ENCODE peak calls at places on chromosomes 5 and 9, in eight cellular contexts. H, Q, C, T, D, W, R and L are unnamed samples.

GRCh38 chr5:138528208-138528607 is 14.8 kb downstream of the ETF1 start:
- DNase-seq in D (no peak), T (no peak), R (no peak), Q (no peak), C (no peak), W (no peak), H (no peak), L (no peak)

GRCh38 chr5:170139786-170140335 is 34.2 kb downstream of the FOXI1 start:
- DNase-seq in T (no peak), D (no peak), Q (no peak), R (no peak), C (no peak), W (no peak), H (no peak), L (no peak)

GRCh38 chr9:126122901-126123616 is 203.6 kb upstream of the MVB12B start:
- DNase-seq in C (no peak), H (no peak), T (no peak), D (no peak), Q (no peak), R (no peak), W (no peak), L (no peak)

GRCh38 chr5:9173281-9174048 is 372.4 kb downstream of the SEMA5A start:
- DNase-seq in H (peak; percentile 67), T (peak; percentile 84), C (no peak), Q (no peak), W (no peak), R (no peak), D (no peak), L (no peak)

GRCh38 chr9:127884427-127884911 is 7.0 kb upstream of the AK1 start:
- DNase-seq in D (no peak), T (no peak), W (no peak), R (no peak), H (no peak), Q (no peak), C (no peak), L (no peak)

GRCh38 chr5:177447611-177448243 is 1.1 kb downstream of the PRR7 start:
- DNase-seq in R (peak; percentile 67), H (no peak), D (no peak), C (peak; percentile 66), T (peak; percentile 81), Q (no peak), W (peak; percentile 73), L (no peak)

GRCh38 chr5:149333711-149334443 is 11.4 kb upstream of the GRPEL2 start:
- DNase-seq in T (no peak), C (no peak), R (peak; percentile 79), H (no peak), D (no peak), Q (no peak), W (no peak), L (no peak)

GRCh38 chr9:123702477-123702876 is 227.4 kb downstream of the DENND1A start:
- DNase-seq in T (no peak), R (no peak), C (no peak), H (no peak), Q (no peak), D (no peak), W (no peak), L (no peak)

GRCh38 chr5:82011761-82012160 is 39.9 kb downstream of the ATG10 start:
- DNase-seq in Q (no peak), D (no peak), T (peak; percentile 17), C (no peak), R (no peak), W (no peak), H (no peak), L (no peak)

GRCh38 chr9:6955251-6955921 is 197.6 kb downstream of the KDM4C start:
- DNase-seq in C (no peak), D (no peak), R (peak; percentile 83), H (no peak), Q (no peak), W (no peak), T (peak; percentile 86), L (peak; percentile 41)

GRCh38 chr5:56320686-56321085 is 87.6 kb upstream of the ANKRD55 start:
- DNase-seq in W (no peak), C (no peak), T (no peak), D (no peak), R (no peak), Q (no peak), H (no peak), L (no peak)

GRCh38 chr5:124157320-124157719 is 589.1 kb downstream of the ZNF608 start:
- DNase-seq in R (peak; percentile 38), W (no peak), T (peak; percentile 32), Q (no peak), C (no peak), D (no peak), H (no peak), L (peak; percentile 42)
- H3K4me3 ChIP-seq in R (no peak overlapping the region), W (no peak overlapping the region), T (peak overlapping the region; percentile 38), Q (no peak overlapping the region), C (no peak overlapping the region), D (no peak overlapping the region), H (no peak overlapping the region), L (no peak overlapping the region)

GRCh38 chr5:112525217-112525616 is 106.1 kb upstream of the EPB41L4A start:
- DNase-seq in H (no peak), C (no peak), D (no peak), T (no peak), W (no peak), Q (no peak), R (no peak), L (no peak)

GRCh38 chr5:112532654-112533314 is 113.7 kb upstream of the EPB41L4A start:
- DNase-seq in W (no peak), T (no peak), H (no peak), C (no peak), R (no peak), Q (no peak), D (no peak), L (peak; percentile 18)

GRCh38 chr5:112528928-112529327 is 109.9 kb upstream of the EPB41L4A start:
- DNase-seq in W (no peak), R (no peak), T (no peak), Q (no peak), D (no peak), C (no peak), H (no peak), L (no peak)

GRCh38 chr5:112533315-112533867 is 114.3 kb upstream of the EPB41L4A start:
- DNase-seq in W (no peak), C (no peak), H (no peak), Q (no peak), D (no peak), R (no peak), T (no peak), L (peak; percentile 12)

GRCh38 chr5:112529525-112529924 is 110.4 kb upstream of the EPB41L4A start:
- DNase-seq in W (no peak), C (no peak), R (peak; percentile 46), Q (no peak), H (no peak), T (no peak), D (no peak), L (peak; percentile 55)
- TF ChIP-seq CTCF in W (peak; percentile 11), C (peak; percentile 31), R (peak; percentile 35), Q (peak; percentile 45), H (peak; percentile 45), T (no peak), D (no peak), L (peak; percentile 60)

GRCh38 chr9:133129001-133129799 is 8.2 kb upstream of the RALGDS start:
- DNase-seq in W (no peak), T (no peak), C (no peak), R (no peak), Q (no peak), D (no peak), H (no peak), L (no peak)
- H3K4me3 ChIP-seq in W (no peak overlapping the region), T (no peak overlapping the region), C (no peak overlapping the region), R (no peak overlapping the region), Q (no peak overlapping the region), D (no peak overlapping the region), H (no peak overlapping the region), L (no peak overlapping the region)

DNA sequence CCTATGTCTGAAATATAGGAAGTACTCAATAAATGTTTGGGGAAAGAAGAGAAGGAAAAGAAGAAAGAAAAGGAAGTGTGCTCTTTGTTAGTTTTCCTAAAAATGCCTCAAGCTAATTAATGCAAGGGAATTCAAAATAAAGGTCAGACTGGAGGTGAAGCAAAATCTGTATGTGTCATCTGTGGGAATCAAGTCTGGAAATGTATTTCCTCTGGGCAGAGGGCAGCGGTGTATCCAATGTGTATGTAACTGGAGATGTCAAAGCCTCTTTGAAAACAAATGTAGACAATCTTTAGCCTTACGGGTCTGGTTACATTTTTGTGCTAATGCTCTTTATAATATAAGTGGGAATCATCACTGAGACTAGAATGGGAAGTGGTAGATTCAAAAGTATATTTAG is 471.4 kb downstream of the MAN2A1 start:
- DNase-seq in W (no peak), R (no peak), D (no peak), C (no peak), H (no peak), Q (no peak), T (no peak), L (no peak)
- TF ChIP-seq CTCF in W (no peak), R (no peak), D (no peak), C (no peak), H (no peak), Q (no peak), T (no peak), L (no peak)

GRCh38 chr5:43008369-43009158 is 31.6 kb downstream of the ANXA2R start:
- DNase-seq in D (peak; percentile 91), R (peak; percentile 96), W (no peak), T (peak; percentile 96), C (peak; percentile 92), Q (no peak), H (no peak), L (peak; percentile 97)

GRCh38 chr5:43010956-43011355 is 29.2 kb downstream of the ANXA2R start:
- DNase-seq in T (peak; percentile 37), R (no peak), Q (no peak), D (no peak), H (no peak), C (peak; percentile 30), W (no peak), L (no peak)

GRCh38 chr5:43007246-43007910 is 32.7 kb downstream of the ANXA2R start:
- DNase-seq in H (no peak), R (peak; percentile 95), T (peak; percentile 97), C (peak; percentile 84), D (peak; percentile 77), Q (peak; percentile 38), W (no peak), L (peak; percentile 87)

GRCh38 chr5:43007911-43008368 is 32.2 kb downstream of the ANXA2R start:
- DNase-seq in T (peak; percentile 85), Q (no peak), C (peak; percentile 71), D (peak; percentile 80), R (peak; percentile 88), W (no peak), H (no peak), L (peak; percentile 94)

GRCh38 chr5:43006411-43007202 is 33.5 kb downstream of the ANXA2R start:
- DNase-seq in H (no peak), R (no peak), D (no peak), W (no peak), C (no peak), T (no peak), Q (no peak), L (no peak)
- H3K4me3 ChIP-seq in H (no peak overlapping the region), R (peak overlapping the region; percentile 45), D (peak overlapping the region; percentile 70), W (peak overlapping the region; percentile 51), C (peak overlapping the region; percentile 56), T (no peak overlapping the region), Q (no peak overlapping the region), L (no peak overlapping the region)